ENCODE peak calls at places on chromosomes 16 and 17, in ten cellular contexts. O is bronchial epithelial cell, N is cardiac muscle cell, Z is AG10803, Y is left ventricle myocardium inferior, I is GM12865, T is left lung, D is fibroblast of the aortic adventitia, W is heart right ventricle, A is tibial artery. Q is an unnamed sample.

GRCh38 chr17:69478916-69479315 is 64.4 kb downstream of the MAP2K6 start:
- DNase-seq in O (no peak), N (no peak), Z (no peak), Y (no peak), I (no peak), T (no peak), D (no peak), W (no peak), A (no peak), Q (no peak)

GRCh38 chr16:3456374-3456773 is 12.9 kb downstream of the NAA60 start:
- DNase-seq in O (no peak), N (peak), Z (peak), Y (no peak), I (no peak), T (no peak), D (peak), W (no peak), A (peak), Q (peak)

GRCh38 chr17:82338858-82339633 is 5.5 kb upstream of the SECTM1 start:
- DNase-seq in O (peak), N (peak), Z (peak), Y (no peak), I (no peak), T (no peak), D (peak), W (no peak), A (no peak), Q (peak)

GRCh38 chr16:56547949-56548567 is 16.8 kb upstream of the MT4 start:
- DNase-seq in O (no peak), N (peak), Z (no peak), Y (no peak), I (no peak), T (no peak), D (no peak), W (no peak), A (no peak), Q (peak)

GRCh38 chr17:7004398-7005253 is 7.8 kb upstream of the RNASEK start:
- DNase-seq in O (peak), N (peak), Z (peak), Y (no peak), I (peak), T (no peak), D (peak), W (no peak), A (no peak), Q (peak)

GRCh38 chr16:73365010-73365409 is 317.1 kb upstream of the ZFHX3 start:
- DNase-seq in O (no peak), N (peak), Z (no peak), Y (no peak), I (no peak), T (no peak), D (peak), W (peak), A (no peak), Q (no peak)

GRCh38 chr16:22355487-22355908 is 18.9 kb downstream of the CDR2 start:
- DNase-seq in O (no peak), N (no peak), Z (no peak), Y (no peak), I (peak), T (no peak), D (no peak), W (no peak), A (no peak), Q (no peak)

GRCh38 chr16:89903908-89904515 is 14.7 kb upstream of the MC1R start:
- DNase-seq in O (no peak), N (no peak), Z (no peak), Y (no peak), I (no peak), T (no peak), D (no peak), W (no peak), A (no peak), Q (no peak)

GRCh38 chr17:81365601-81366585 is 29.4 kb upstream of the BAHCC1 start:
- DNase-seq in O (peak), N (peak), Z (no peak), Y (no peak), I (peak), T (peak), D (peak), W (no peak), A (no peak), Q (peak)

GRCh38 chr17:75774471-75774987 is 9.5 kb upstream of the GALK1 start:
- DNase-seq in O (no peak), N (no peak), Z (no peak), Y (no peak), I (no peak), T (no peak), D (no peak), W (no peak), A (peak), Q (peak)

GRCh38 chr17:74903034-74903433 is 9.6 kb upstream of the FADS6 start:
- DNase-seq in O (no peak), N (no peak), Z (no peak), Y (no peak), I (no peak), T (no peak), D (no peak), W (no peak), A (no peak), Q (no peak)

GRCh38 chr17:19996502-19996901 is 12.7 kb upstream of the SPECC1 start:
- DNase-seq in O (peak), N (peak), Z (no peak), Y (no peak), I (no peak), T (no peak), D (no peak), W (no peak), A (no peak), Q (no peak)

GRCh38 chr16:69190598-69190997 is 3.6 kb downstream of the SNTB2 start:
- DNase-seq in O (no peak), N (no peak), Z (no peak), Y (no peak), I (peak), T (no peak), D (no peak), W (no peak), A (no peak), Q (no peak)

GRCh38 chr17:948284-948852 is 31.2 kb downstream of the NXN start:
- DNase-seq in O (no peak), N (no peak), Z (peak), Y (no peak), I (no peak), T (no peak), D (no peak), W (no peak), A (no peak), Q (no peak)

GRCh38 chr16:80274576-80275191 is 266.1 kb upstream of the DYNLRB2 start:
- DNase-seq in O (peak), N (peak), Z (peak), Y (no peak), I (no peak), T (no peak), D (peak), W (no peak), A (no peak), Q (peak)

GRCh38 chr16:4288148-4288921 is 15.5 kb upstream of the TFAP4 start:
- DNase-seq in O (peak), N (peak), Z (peak), Y (peak), I (peak), T (peak), D (peak), W (peak), A (peak), Q (peak)

GRCh38 chr17:56319531-56319930 is 166.3 kb downstream of the ANKFN1 start:
- DNase-seq in O (peak), N (peak), Z (peak), Y (no peak), I (peak), T (no peak), D (peak), W (no peak), A (no peak), Q (peak)

GRCh38 chr17:2921443-2921842 is 125.2 kb downstream of the RAP1GAP2 start:
- DNase-seq in O (no peak), N (no peak), Z (no peak), Y (no peak), I (no peak), T (no peak), D (no peak), W (no peak), A (no peak), Q (no peak)

GRCh38 chr16:4472880-4473279 is 1.5 kb downstream of the NMRAL1 start:
- DNase-seq in O (no peak), N (no peak), Z (no peak), Y (no peak), I (no peak), T (no peak), D (no peak), W (no peak), A (no peak), Q (no peak)

GRCh38 chr17:43983196-43983514 is 21.3 kb upstream of the NAGS start:
- DNase-seq in O (no peak), N (no peak), Z (no peak), Y (no peak), I (no peak), T (no peak), D (no peak), W (no peak), A (no peak), Q (no peak)

GRCh38 chr17:74924250-74924948 is at the start of gene OTOP2:
- DNase-seq in O (no peak), N (no peak), Z (no peak), Y (peak), I (no peak), T (peak), D (no peak), W (peak), A (peak), Q (no peak)

GRCh38 chr16:3510410-3510809 is 9.6 kb downstream of the CLUAP1 start:
- DNase-seq in O (no peak), N (no peak), Z (no peak), Y (no peak), I (no peak), T (no peak), D (no peak), W (no peak), A (peak), Q (no peak)

GRCh38 chr16:66130296-66130910 is 236.1 kb upstream of the CDH5 start:
- DNase-seq in O (no peak), N (peak), Z (peak), Y (no peak), I (no peak), T (no peak), D (peak), W (no peak), A (no peak), Q (peak)

GRCh38 chr16:81415757-81416156 is 28.9 kb upstream of the CMIP start:
- DNase-seq in O (no peak), N (no peak), Z (no peak), Y (no peak), I (no peak), T (no peak), D (no peak), W (no peak), A (no peak), Q (no peak)

GRCh38 chr17:1123397-1124237 is 56.2 kb downstream of the ABR start:
- DNase-seq in O (no peak), N (no peak), Z (no peak), Y (no peak), I (no peak), T (no peak), D (no peak), W (no peak), A (no peak), Q (no peak)

GRCh38 chr17:12566281-12567002 is 99.2 kb upstream of the MYOCD start:
- DNase-seq in O (no peak), N (no peak), Z (no peak), Y (no peak), I (no peak), T (no peak), D (no peak), W (no peak), A (no peak), Q (no peak)

GRCh38 chr16:58717994-58718393 is 16.1 kb downstream of the GOT2 start:
- DNase-seq in O (no peak), N (no peak), Z (no peak), Y (no peak), I (no peak), T (no peak), D (no peak), W (no peak), A (no peak), Q (no peak)

GRCh38 chr16:31129568-31130335 is 5.8 kb downstream of the PRSS8 start:
- DNase-seq in O (no peak), N (peak), Z (no peak), Y (peak), I (no peak), T (peak), D (peak), W (peak), A (no peak), Q (peak)
- H3K4me3 ChIP-seq in O (no peak), N (no peak), Z (no peak), Y (no peak), I (no peak), T (no peak), D (no peak), W (no peak), A (no peak), Q (no peak)

GRCh38 chr17:4709794-4710692 is at the start of gene ARRB2:
- DNase-seq in O (peak), N (peak), Z (peak), Y (peak), I (peak), T (peak), D (peak), W (peak), A (peak), Q (peak)
- TF ChIP-seq CTCF in O (peak), N (peak), Z (peak), Y (peak), I (peak), T (peak), D (peak), W (peak), A (peak), Q (peak)

DNA sequence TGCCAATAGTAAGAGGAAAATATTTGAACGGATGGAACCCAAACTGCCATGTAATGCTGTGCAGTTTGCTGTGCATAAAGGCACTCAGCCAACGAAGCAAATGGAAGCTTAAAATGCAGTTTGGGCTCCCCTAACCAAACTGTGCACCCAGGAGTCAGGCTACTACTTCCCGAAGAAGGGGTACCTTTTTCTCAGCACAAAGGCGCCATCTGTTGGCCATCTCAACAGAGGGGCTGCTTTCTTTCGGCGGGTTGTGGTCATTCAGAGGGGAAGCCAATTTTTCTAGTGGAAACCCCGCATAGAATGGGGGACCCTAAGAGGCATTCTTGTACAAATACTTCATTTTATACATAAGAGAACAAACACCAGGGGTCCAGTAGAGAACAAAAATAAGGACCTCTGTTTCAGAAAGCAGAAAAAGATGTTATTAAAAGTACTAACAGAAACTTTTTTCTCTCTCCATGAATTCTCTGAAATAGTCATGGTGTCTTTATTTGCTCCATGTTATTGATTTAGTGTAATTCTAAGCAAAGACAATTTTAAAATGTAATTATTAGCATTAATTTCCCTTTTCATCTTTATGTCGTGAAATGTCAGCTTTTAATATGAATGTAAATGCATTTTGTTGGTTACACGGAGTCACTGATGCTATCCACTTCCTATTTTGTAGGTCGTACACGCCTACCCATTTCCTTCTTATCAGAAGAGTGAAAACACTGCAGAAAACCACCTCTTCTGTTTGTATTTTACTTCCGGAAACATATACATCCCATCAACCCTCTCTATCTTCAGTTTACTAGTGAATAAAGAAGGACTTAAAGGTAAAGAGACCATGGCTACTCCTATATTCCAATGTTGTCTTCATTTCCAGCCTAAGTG is 453.3 kb downstream of the KCNJ2 start:
- DNase-seq in O (peak), N (peak), Z (peak), Y (peak), I (peak), T (peak), D (peak), W (peak), A (no peak), Q (peak)
- H3K4me3 ChIP-seq in O (no peak), N (no peak), Z (no peak), Y (peak), I (no peak), T (no peak), D (no peak), W (no peak), A (no peak), Q (no peak)

DNA sequence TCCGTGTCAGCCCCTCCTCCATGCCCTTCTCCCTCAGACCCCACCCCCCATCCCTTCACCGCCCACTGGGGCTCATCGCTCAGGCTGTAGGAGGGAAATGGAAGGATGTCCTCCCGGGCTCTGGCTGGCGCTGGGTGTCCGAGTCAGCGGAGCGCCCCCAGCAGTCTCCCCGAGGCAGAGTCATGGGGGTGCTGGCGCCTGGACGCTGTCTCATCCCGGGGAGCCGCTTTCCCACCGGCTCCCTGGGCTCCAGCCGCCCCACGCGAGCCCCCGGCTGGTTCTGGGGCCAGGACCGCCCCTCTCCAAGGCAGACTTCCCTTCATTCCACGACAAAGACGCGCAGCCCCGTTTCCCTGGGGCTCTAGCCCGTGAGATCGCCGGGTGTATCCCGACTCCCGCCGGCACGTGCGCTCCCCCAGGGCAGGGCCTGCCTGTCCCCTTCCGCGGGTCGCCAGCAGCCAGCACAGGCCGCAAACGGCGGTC is 398 bp upstream of the ANTKMT start:
- DNase-seq in O (no peak), N (peak), Z (peak), Y (peak), I (peak), T (no peak), D (peak), W (no peak), A (no peak), Q (peak)
- TF ChIP-seq CTCF in O (peak), N (peak), Z (peak), Y (no peak), I (peak), T (no peak), D (peak), W (no peak), A (no peak), Q (no peak)

GRCh38 chr17:31310260-31310659 is 3.6 kb downstream of the EVI2B start:
- DNase-seq in O (no peak), N (no peak), Z (no peak), Y (no peak), I (peak), T (no peak), D (no peak), W (no peak), A (no peak), Q (no peak)

GRCh38 chr17:31309525-31309924 is 4.3 kb downstream of the EVI2B start:
- DNase-seq in O (no peak), N (no peak), Z (no peak), Y (no peak), I (peak), T (no peak), D (no peak), W (no peak), A (no peak), Q (no peak)

GRCh38 chr17:31308935-31309334 is 4.9 kb downstream of the EVI2B start:
- DNase-seq in O (no peak), N (no peak), Z (no peak), Y (no peak), I (no peak), T (no peak), D (no peak), W (no peak), A (no peak), Q (no peak)

GRCh38 chr17:31307640-31308039 is 6.2 kb downstream of the EVI2B start:
- DNase-seq in O (no peak), N (no peak), Z (no peak), Y (no peak), I (no peak), T (no peak), D (no peak), W (no peak), A (no peak), Q (no peak)

GRCh38 chr17:31308372-31308905 is 5.4 kb downstream of the EVI2B start:
- DNase-seq in O (no peak), N (no peak), Z (no peak), Y (no peak), I (peak), T (no peak), D (no peak), W (no peak), A (no peak), Q (no peak)
- H3K4me3 ChIP-seq in O (no peak), N (no peak), Z (no peak), Y (no peak), I (peak), T (no peak), D (no peak), W (no peak), A (no peak), Q (no peak)

DNA sequence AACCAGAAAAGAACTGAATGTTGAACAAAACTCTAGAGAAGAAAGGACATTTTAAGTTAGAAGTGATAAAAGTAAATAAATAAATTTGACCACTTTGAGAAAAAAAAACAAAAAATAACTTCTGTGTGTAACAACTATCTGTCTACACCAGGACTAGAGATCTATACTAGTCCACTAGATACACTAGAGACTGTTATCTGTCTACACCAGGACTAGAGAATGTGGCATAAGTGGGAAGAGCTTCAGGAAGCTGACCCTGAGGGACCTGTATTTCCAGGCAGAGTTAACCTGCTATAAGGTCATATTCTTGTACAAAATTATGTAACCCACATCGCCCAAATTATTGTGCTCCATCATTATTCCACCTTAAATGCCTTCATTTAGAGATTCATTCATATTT is 160.8 kb downstream of the SKAP1 start:
- DNase-seq in O (no peak), N (no peak), Z (no peak), Y (no peak), I (no peak), T (no peak), D (no peak), W (no peak), A (no peak), Q (no peak)
- TF ChIP-seq CTCF in O (no peak), N (no peak), Z (no peak), Y (no peak), I (no peak), T (no peak), D (no peak), W (no peak), A (no peak), Q (no peak)

GRCh38 chr17:61394630-61395408 is 4.8 kb upstream of the TBX2 start:
- DNase-seq in O (no peak), N (no peak), Z (no peak), Y (no peak), I (peak), T (no peak), D (no peak), W (no peak), A (peak), Q (no peak)

GRCh38 chr17:61397086-61397842 is 2.4 kb upstream of the TBX2 start:
- DNase-seq in O (no peak), N (peak), Z (no peak), Y (no peak), I (no peak), T (no peak), D (peak), W (no peak), A (peak), Q (peak)

GRCh38 chr17:61395409-61395982 is 4.1 kb upstream of the TBX2 start:
- DNase-seq in O (no peak), N (no peak), Z (no peak), Y (no peak), I (no peak), T (no peak), D (no peak), W (no peak), A (no peak), Q (no peak)

GRCh38 chr17:61395983-61396585 is 3.6 kb upstream of the TBX2 start:
- DNase-seq in O (no peak), N (no peak), Z (no peak), Y (no peak), I (no peak), T (no peak), D (no peak), W (no peak), A (peak), Q (no peak)

DNA sequence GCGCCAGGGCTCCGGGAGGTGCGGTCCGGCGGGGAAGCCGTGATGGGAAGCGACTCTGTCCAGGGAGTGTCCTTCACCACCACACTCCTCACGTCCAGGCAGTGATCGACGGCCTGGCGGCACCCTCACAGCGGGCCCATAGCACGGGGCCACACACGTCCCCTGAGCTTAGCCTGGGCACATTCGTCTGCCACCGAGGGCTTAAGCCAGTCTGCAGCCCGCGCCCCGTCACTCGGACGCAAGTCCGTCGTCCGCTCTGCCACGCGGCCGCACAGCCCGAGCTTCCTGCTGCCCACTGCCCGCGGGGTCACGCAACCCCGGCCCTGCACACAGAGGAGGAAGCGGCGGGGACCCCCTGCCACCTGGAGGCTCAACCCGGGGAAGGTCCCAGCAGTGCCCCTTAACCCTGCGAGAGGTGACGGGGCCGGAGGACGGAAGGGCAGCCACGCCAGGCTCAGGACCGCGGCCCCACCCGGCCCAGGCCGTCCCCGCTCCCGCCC is 3.0 kb upstream of the TBX2 start:
- DNase-seq in O (no peak), N (no peak), Z (no peak), Y (no peak), I (no peak), T (no peak), D (no peak), W (no peak), A (peak), Q (no peak)
- H3K4me3 ChIP-seq in O (no peak), N (peak), Z (no peak), Y (peak), I (no peak), T (peak), D (peak), W (peak), A (peak), Q (peak)

Q was measured in cardiac fibroblast.